ENCODE peak calls at places on chromosomes 12 and 14, in four cellular contexts. One of them, this sample, is unnamed.

GRCh38 chr12:50050410-50051280 is 6.8 kb upstream of the ASIC1 start:
- DNase-seq in prostate gland: no peak
- DNase-seq in GM06990: no peak
- DNase-seq in choroid plexus epithelial cell: peak; percentile 50
- DNase-seq in this sample: peak; percentile 76

GRCh38 chr12:78759387-78759786 is 105.2 kb upstream of the SYT1 start:
- DNase-seq in prostate gland: no peak
- DNase-seq in GM06990: no peak
- DNase-seq in choroid plexus epithelial cell: peak; percentile 38
- DNase-seq in this sample: no peak

GRCh38 chr12:124094733-124095132 is 121.7 kb downstream of the ZNF664 start:
- DNase-seq in GM06990: no peak
- DNase-seq in choroid plexus epithelial cell: no peak
- DNase-seq in prostate gland: no peak
- DNase-seq in this sample: no peak

GRCh38 chr12:57237653-57237951 is 8.1 kb downstream of the SHMT2 start:
- DNase-seq in choroid plexus epithelial cell: no peak
- DNase-seq in prostate gland: no peak
- DNase-seq in GM06990: no peak
- DNase-seq in this sample: no peak

GRCh38 chr14:102469261-102469660 is 40.3 kb downstream of the ANKRD9 start:
- DNase-seq in prostate gland: no peak
- DNase-seq in GM06990: no peak
- DNase-seq in choroid plexus epithelial cell: no peak
- DNase-seq in this sample: no peak

GRCh38 chr12:69897744-69898143 is 72.7 kb downstream of the MYRFL start:
- DNase-seq in choroid plexus epithelial cell: peak; percentile 94
- DNase-seq in GM06990: no peak
- DNase-seq in prostate gland: no peak
- DNase-seq in this sample: no peak

GRCh38 chr14:100738704-100739131 is 12.0 kb downstream of the DLK1 start:
- DNase-seq in choroid plexus epithelial cell: no peak
- DNase-seq in prostate gland: no peak
- DNase-seq in GM06990: no peak
- DNase-seq in this sample: no peak

GRCh38 chr12:32983968-32984367 is 87.4 kb upstream of the PKP2 start:
- DNase-seq in choroid plexus epithelial cell: no peak
- DNase-seq in prostate gland: no peak
- DNase-seq in GM06990: no peak
- DNase-seq in this sample: no peak

GRCh38 chr14:85867450-85867849 is 337.5 kb downstream of the FLRT2 start:
- DNase-seq in choroid plexus epithelial cell: no peak
- DNase-seq in GM06990: no peak
- DNase-seq in prostate gland: no peak
- DNase-seq in this sample: no peak

GRCh38 chr14:56125772-56126411 is 7.7 kb downstream of the PELI2 start:
- DNase-seq in prostate gland: no peak
- DNase-seq in GM06990: no peak
- DNase-seq in choroid plexus epithelial cell: no peak
- DNase-seq in this sample: no peak

DNA sequence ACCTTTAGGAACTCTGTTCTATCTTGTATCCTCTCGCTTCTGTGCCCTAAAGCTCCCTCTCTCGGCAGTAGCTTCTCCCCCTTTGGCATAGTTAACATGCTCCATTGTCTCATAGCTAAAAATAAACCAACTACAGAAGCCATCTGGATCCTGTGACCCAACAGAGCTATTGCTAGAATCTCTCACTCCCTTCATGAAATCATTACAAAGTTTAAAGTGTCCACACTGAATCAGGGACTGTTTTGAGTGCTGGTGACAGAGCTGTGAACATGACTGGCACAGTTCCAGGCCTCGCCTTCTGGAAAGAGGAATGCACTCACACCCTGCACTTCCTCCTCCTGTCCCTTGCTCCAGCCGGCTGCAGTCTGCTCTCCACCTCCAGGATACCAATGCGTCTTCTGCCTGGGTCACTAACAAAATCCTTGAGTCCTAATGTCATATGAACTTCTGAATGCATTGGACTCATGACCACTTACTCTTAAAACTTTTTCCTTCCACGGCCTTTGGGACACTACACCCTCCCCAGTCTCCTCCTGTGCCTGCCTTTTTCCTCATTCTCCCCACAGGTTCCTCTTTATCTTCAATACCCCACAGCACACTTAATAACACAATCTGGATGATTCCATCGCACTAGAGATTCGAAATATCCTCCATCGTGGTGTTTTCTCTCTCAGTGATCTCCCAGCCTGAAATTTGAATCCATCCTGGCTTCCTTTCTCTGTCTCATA is 13.2 kb downstream of the PLBD1 start:
- DNase-seq in prostate gland: peak; percentile 73
- DNase-seq in GM06990: no peak
- DNase-seq in choroid plexus epithelial cell: no peak
- DNase-seq in this sample: peak; percentile 87
- TF ChIP-seq CTCF in prostate gland: no peak
- TF ChIP-seq CTCF in GM06990: no peak
- TF ChIP-seq CTCF in choroid plexus epithelial cell: no peak
- TF ChIP-seq CTCF in this sample: no peak

GRCh38 chr12:47876404-47876960 is 28.3 kb downstream of the VDR start:
- DNase-seq in prostate gland: no peak
- DNase-seq in choroid plexus epithelial cell: no peak
- DNase-seq in GM06990: no peak
- DNase-seq in this sample: no peak
- TF ChIP-seq CTCF in prostate gland: no peak
- TF ChIP-seq CTCF in choroid plexus epithelial cell: no peak
- TF ChIP-seq CTCF in GM06990: no peak
- TF ChIP-seq CTCF in this sample: no peak

GRCh38 chr14:95577067-95577800 is 42.4 kb downstream of the GLRX5 start:
- DNase-seq in choroid plexus epithelial cell: no peak
- DNase-seq in GM06990: peak; percentile 33
- DNase-seq in prostate gland: no peak
- DNase-seq in this sample: no peak
- TF ChIP-seq CTCF in choroid plexus epithelial cell: no peak
- TF ChIP-seq CTCF in GM06990: no peak
- TF ChIP-seq CTCF in prostate gland: no peak
- TF ChIP-seq CTCF in this sample: no peak

GRCh38 chr14:65622703-65623102 is 210.2 kb downstream of the FUT8 start:
- DNase-seq in prostate gland: no peak
- DNase-seq in GM06990: no peak
- DNase-seq in choroid plexus epithelial cell: no peak
- DNase-seq in this sample: no peak
- TF ChIP-seq CTCF in prostate gland: no peak
- TF ChIP-seq CTCF in GM06990: no peak
- TF ChIP-seq CTCF in choroid plexus epithelial cell: no peak
- TF ChIP-seq CTCF in this sample: no peak

GRCh38 chr12:2825133-2825532 is 9.7 kb downstream of the NRIP2 start:
- DNase-seq in choroid plexus epithelial cell: no peak
- DNase-seq in GM06990: no peak
- DNase-seq in prostate gland: no peak
- DNase-seq in this sample: no peak
- TF ChIP-seq CTCF in choroid plexus epithelial cell: no peak
- TF ChIP-seq CTCF in GM06990: no peak
- TF ChIP-seq CTCF in prostate gland: no peak
- TF ChIP-seq CTCF in this sample: no peak

GRCh38 chr12:55729592-55730446 is 1.0 kb upstream of the CD63 start:
- DNase-seq in prostate gland: peak; percentile 93
- DNase-seq in GM06990: peak; percentile 66
- DNase-seq in choroid plexus epithelial cell: peak; percentile 71
- DNase-seq in this sample: peak; percentile 92
- TF ChIP-seq CTCF in prostate gland: peak; percentile 14
- TF ChIP-seq CTCF in GM06990: no peak
- TF ChIP-seq CTCF in choroid plexus epithelial cell: no peak
- TF ChIP-seq CTCF in this sample: no peak

DNA sequence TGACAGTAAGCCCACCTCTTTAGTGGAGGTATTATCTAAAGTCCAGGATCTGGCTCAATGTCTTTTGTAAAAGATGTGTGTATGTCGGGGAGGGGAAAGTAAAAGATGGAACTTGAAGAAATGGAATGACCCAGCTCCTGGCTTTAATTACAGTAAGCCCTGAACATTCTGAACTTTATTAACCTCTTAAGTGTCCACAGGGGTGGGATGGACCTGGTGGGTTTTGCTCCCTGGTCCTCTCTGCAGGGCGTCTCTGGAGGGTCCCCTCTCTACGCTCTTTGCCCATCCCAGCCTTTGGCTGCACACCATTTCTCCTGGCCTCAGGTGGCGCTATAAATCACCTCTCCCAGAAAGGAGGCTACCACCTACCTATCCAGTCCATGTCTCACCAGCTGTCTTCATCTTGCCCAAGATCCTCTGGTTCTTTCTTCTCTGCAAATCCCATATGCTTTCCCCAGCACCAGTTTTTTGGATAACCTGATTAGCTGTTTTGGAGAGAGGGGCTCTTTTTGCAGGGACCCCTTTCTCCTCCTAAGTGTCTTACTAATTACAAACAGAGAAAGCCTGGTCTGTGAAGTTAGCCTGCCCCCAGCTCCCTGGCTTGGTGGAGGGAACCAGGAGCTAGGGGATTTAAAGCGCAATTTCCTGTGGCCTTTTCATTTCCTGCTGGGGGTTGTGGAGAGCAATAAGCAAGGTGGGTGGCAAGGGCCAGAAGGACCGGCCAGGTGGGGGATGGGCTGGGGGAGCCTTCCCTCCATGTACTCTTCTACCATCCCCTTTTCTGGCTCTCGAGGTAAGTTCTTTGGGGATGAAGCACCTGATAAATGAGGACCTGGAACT is 3.9 kb upstream of the CISTR start:
- DNase-seq in GM06990: no peak
- DNase-seq in prostate gland: no peak
- DNase-seq in choroid plexus epithelial cell: no peak
- DNase-seq in this sample: no peak
- TF ChIP-seq CTCF in GM06990: peak; percentile 25
- TF ChIP-seq CTCF in prostate gland: no peak
- TF ChIP-seq CTCF in choroid plexus epithelial cell: peak; percentile 5
- TF ChIP-seq CTCF in this sample: no peak

GRCh38 chr12:47121146-47121545 is 41.4 kb upstream of the AMIGO2 start:
- DNase-seq in prostate gland: no peak
- DNase-seq in choroid plexus epithelial cell: peak; percentile 27
- DNase-seq in GM06990: no peak
- DNase-seq in this sample: no peak

GRCh38 chr12:47120736-47121135 is 41.0 kb upstream of the AMIGO2 start:
- DNase-seq in prostate gland: no peak
- DNase-seq in choroid plexus epithelial cell: no peak
- DNase-seq in GM06990: no peak
- DNase-seq in this sample: no peak

GRCh38 chr12:47123730-47124129 is 44.0 kb upstream of the AMIGO2 start:
- DNase-seq in choroid plexus epithelial cell: no peak
- DNase-seq in GM06990: no peak
- DNase-seq in prostate gland: no peak
- DNase-seq in this sample: no peak

DNA sequence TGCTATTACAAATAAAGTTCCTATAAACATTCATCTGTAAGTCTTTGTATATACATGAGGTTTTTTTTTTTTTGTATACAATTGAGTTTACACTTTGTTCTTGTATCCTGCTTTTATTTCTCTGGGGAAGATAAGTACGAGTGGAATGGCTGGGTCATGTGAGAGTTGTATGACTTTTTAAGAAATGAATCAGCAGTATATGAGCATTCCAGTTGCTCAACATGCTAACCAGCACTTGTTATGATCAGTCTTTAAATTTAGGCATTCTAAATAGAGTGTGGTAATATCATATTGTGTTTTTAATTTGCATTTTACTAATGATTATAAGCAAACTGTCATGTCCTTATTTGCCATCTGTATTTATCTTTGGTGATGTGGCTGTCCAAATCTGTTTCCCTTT is 44.7 kb upstream of the AMIGO2 start:
- DNase-seq in choroid plexus epithelial cell: peak; percentile 75
- DNase-seq in GM06990: no peak
- DNase-seq in prostate gland: no peak
- DNase-seq in this sample: no peak
- TF ChIP-seq CTCF in choroid plexus epithelial cell: no peak
- TF ChIP-seq CTCF in GM06990: no peak
- TF ChIP-seq CTCF in prostate gland: no peak
- TF ChIP-seq CTCF in this sample: no peak

GRCh38 chr12:54012631-54013398 is 4.0 kb downstream of the HOXC8 start:
- DNase-seq in choroid plexus epithelial cell: no peak
- DNase-seq in GM06990: no peak
- DNase-seq in prostate gland: no peak
- DNase-seq in this sample: no peak
- TF ChIP-seq CTCF in choroid plexus epithelial cell: no peak
- TF ChIP-seq CTCF in GM06990: peak; percentile 17
- TF ChIP-seq CTCF in prostate gland: no peak
- TF ChIP-seq CTCF in this sample: no peak

GRCh38 chr14:49550284-49551184 is 35.6 kb downstream of the RPS29 start:
- DNase-seq in prostate gland: no peak
- DNase-seq in choroid plexus epithelial cell: peak; percentile 44
- DNase-seq in GM06990: no peak
- DNase-seq in this sample: no peak
- TF ChIP-seq CTCF in prostate gland: no peak
- TF ChIP-seq CTCF in choroid plexus epithelial cell: no peak
- TF ChIP-seq CTCF in GM06990: no peak
- TF ChIP-seq CTCF in this sample: no peak

This sample was measured in lung.